ENCODE peak calls at places on chromosomes 2 and 18, in ten cellular contexts. One of them, this sample, is unnamed.

GRCh38 chr2:224645722-224646121 is 60.6 kb upstream of the CUL3 start:
- DNase-seq in HCT116: no peak
- DNase-seq in transverse colon: peak
- DNase-seq in spleen: no peak
- DNase-seq in upper lobe of left lung: no peak
- DNase-seq in stomach: no peak
- DNase-seq in tibial nerve: no peak
- DNase-seq in HepG2: no peak
- DNase-seq in IMR-90: no peak
- DNase-seq in esophagus squamous epithelium: no peak
- DNase-seq in this sample: no peak

GRCh38 chr2:21032338-21033236 is 11.3 kb downstream of the APOB start:
- DNase-seq in HCT116: no peak
- DNase-seq in transverse colon: no peak
- DNase-seq in spleen: no peak
- DNase-seq in upper lobe of left lung: no peak
- DNase-seq in stomach: no peak
- DNase-seq in tibial nerve: no peak
- DNase-seq in HepG2: no peak
- DNase-seq in IMR-90: no peak
- DNase-seq in esophagus squamous epithelium: no peak
- DNase-seq in this sample: no peak

GRCh38 chr2:10284108-10284870 is 18.4 kb upstream of the HPCAL1 start:
- DNase-seq in HCT116: no peak
- DNase-seq in transverse colon: no peak
- DNase-seq in spleen: peak
- DNase-seq in upper lobe of left lung: no peak
- DNase-seq in stomach: no peak
- DNase-seq in tibial nerve: no peak
- DNase-seq in HepG2: no peak
- DNase-seq in IMR-90: no peak
- DNase-seq in esophagus squamous epithelium: no peak
- DNase-seq in this sample: no peak

GRCh38 chr2:167943877-167944276 is 303.5 kb downstream of the STK39 start:
- DNase-seq in HCT116: no peak
- DNase-seq in transverse colon: no peak
- DNase-seq in spleen: no peak
- DNase-seq in upper lobe of left lung: no peak
- DNase-seq in stomach: no peak
- DNase-seq in tibial nerve: no peak
- DNase-seq in HepG2: no peak
- DNase-seq in IMR-90: peak
- DNase-seq in esophagus squamous epithelium: no peak
- DNase-seq in this sample: no peak

GRCh38 chr2:230254152-230254881 is 28.8 kb downstream of the SP140 start:
- DNase-seq in HCT116: no peak
- DNase-seq in transverse colon: no peak
- DNase-seq in spleen: no peak
- DNase-seq in upper lobe of left lung: no peak
- DNase-seq in stomach: no peak
- DNase-seq in tibial nerve: no peak
- DNase-seq in HepG2: no peak
- DNase-seq in IMR-90: no peak
- DNase-seq in esophagus squamous epithelium: no peak
- DNase-seq in this sample: no peak

GRCh38 chr2:35297403-35297802 is 1058.2 kb upstream of the CRIM1 start:
- DNase-seq in HCT116: no peak
- DNase-seq in transverse colon: no peak
- DNase-seq in spleen: no peak
- DNase-seq in upper lobe of left lung: no peak
- DNase-seq in stomach: no peak
- DNase-seq in tibial nerve: no peak
- DNase-seq in HepG2: no peak
- DNase-seq in IMR-90: no peak
- DNase-seq in esophagus squamous epithelium: no peak
- DNase-seq in this sample: no peak

GRCh38 chr2:16316456-16317210 is 349.0 kb downstream of the CYRIA start:
- DNase-seq in HCT116: no peak
- DNase-seq in transverse colon: no peak
- DNase-seq in spleen: no peak
- DNase-seq in upper lobe of left lung: no peak
- DNase-seq in stomach: no peak
- DNase-seq in tibial nerve: no peak
- DNase-seq in HepG2: no peak
- DNase-seq in IMR-90: no peak
- DNase-seq in esophagus squamous epithelium: no peak
- DNase-seq in this sample: no peak

GRCh38 chr2:110866036-110866435 is 133.7 kb downstream of the ACOXL start:
- DNase-seq in HCT116: no peak
- DNase-seq in transverse colon: no peak
- DNase-seq in spleen: no peak
- DNase-seq in upper lobe of left lung: no peak
- DNase-seq in stomach: no peak
- DNase-seq in tibial nerve: no peak
- DNase-seq in HepG2: no peak
- DNase-seq in IMR-90: no peak
- DNase-seq in esophagus squamous epithelium: no peak
- DNase-seq in this sample: no peak

GRCh38 chr18:29191263-29191662 is 1014.3 kb upstream of the CDH2 start:
- DNase-seq in HCT116: no peak
- DNase-seq in transverse colon: no peak
- DNase-seq in spleen: no peak
- DNase-seq in upper lobe of left lung: no peak
- DNase-seq in stomach: no peak
- DNase-seq in tibial nerve: no peak
- DNase-seq in HepG2: peak
- DNase-seq in IMR-90: peak
- DNase-seq in esophagus squamous epithelium: no peak
- DNase-seq in this sample: no peak

GRCh38 chr2:73208258-73208657 is 5.8 kb upstream of the SMYD5 start:
- DNase-seq in HCT116: no peak
- DNase-seq in transverse colon: no peak
- DNase-seq in spleen: no peak
- DNase-seq in upper lobe of left lung: no peak
- DNase-seq in stomach: no peak
- DNase-seq in tibial nerve: no peak
- DNase-seq in HepG2: no peak
- DNase-seq in IMR-90: no peak
- DNase-seq in esophagus squamous epithelium: no peak
- DNase-seq in this sample: no peak

GRCh38 chr2:73212098-73212447 is 2.0 kb upstream of the SMYD5 start:
- DNase-seq in HCT116: no peak
- DNase-seq in transverse colon: no peak
- DNase-seq in spleen: no peak
- DNase-seq in upper lobe of left lung: no peak
- DNase-seq in stomach: no peak
- DNase-seq in tibial nerve: no peak
- DNase-seq in HepG2: no peak
- DNase-seq in IMR-90: no peak
- DNase-seq in esophagus squamous epithelium: no peak
- DNase-seq in this sample: no peak

GRCh38 chr2:73210019-73210418 is 4.0 kb upstream of the SMYD5 start:
- DNase-seq in HCT116: no peak
- DNase-seq in transverse colon: no peak
- DNase-seq in spleen: no peak
- DNase-seq in upper lobe of left lung: no peak
- DNase-seq in stomach: no peak
- DNase-seq in tibial nerve: no peak
- DNase-seq in HepG2: no peak
- DNase-seq in IMR-90: no peak
- DNase-seq in esophagus squamous epithelium: no peak
- DNase-seq in this sample: no peak

GRCh38 chr2:73212448-73213176 is 1.4 kb upstream of the SMYD5 start:
- DNase-seq in HCT116: no peak
- DNase-seq in transverse colon: peak
- DNase-seq in spleen: peak
- DNase-seq in upper lobe of left lung: peak
- DNase-seq in stomach: peak
- DNase-seq in tibial nerve: peak
- DNase-seq in HepG2: peak
- DNase-seq in IMR-90: peak
- DNase-seq in esophagus squamous epithelium: peak
- DNase-seq in this sample: peak

DNA sequence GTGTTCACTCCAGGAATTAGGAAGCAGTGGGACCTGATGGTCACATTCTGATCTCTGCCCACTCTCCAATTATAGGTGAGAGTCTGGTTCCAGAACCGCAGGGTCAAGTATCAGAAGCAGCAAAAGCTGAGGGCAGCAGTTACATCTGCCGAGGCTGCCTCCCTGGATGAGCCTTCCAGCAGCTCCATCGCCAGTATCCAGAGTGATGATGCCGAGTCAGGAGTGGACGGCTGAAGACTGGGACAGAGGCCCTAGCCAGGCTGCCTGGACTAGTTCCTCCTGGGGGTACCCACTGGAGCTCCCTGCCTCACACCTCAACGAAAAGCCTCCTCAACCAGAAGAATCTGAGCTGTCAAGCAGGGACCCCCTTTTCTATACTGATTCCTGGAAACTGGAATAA is 3.3 kb upstream of the SMYD5 start:
- DNase-seq in HCT116: no peak
- DNase-seq in transverse colon: no peak
- DNase-seq in spleen: peak
- DNase-seq in upper lobe of left lung: no peak
- DNase-seq in stomach: no peak
- DNase-seq in tibial nerve: no peak
- DNase-seq in HepG2: no peak
- DNase-seq in IMR-90: no peak
- DNase-seq in esophagus squamous epithelium: no peak
- DNase-seq in this sample: no peak
- TF ChIP-seq POLR2A in HCT116: no peak
- TF ChIP-seq POLR2A in transverse colon: no peak
- TF ChIP-seq POLR2A in spleen: no peak
- TF ChIP-seq POLR2A in upper lobe of left lung: no peak
- TF ChIP-seq POLR2A in stomach: no peak
- TF ChIP-seq POLR2A in tibial nerve: no peak
- TF ChIP-seq POLR2A in HepG2: no peak
- TF ChIP-seq POLR2A in IMR-90: no peak
- TF ChIP-seq POLR2A in esophagus squamous epithelium: no peak
- TF ChIP-seq POLR2A in this sample: no peak

GRCh38 chr2:52542297-52542696 is 1225.3 kb upstream of the CHAC2 start:
- DNase-seq in HCT116: no peak
- DNase-seq in transverse colon: no peak
- DNase-seq in spleen: no peak
- DNase-seq in upper lobe of left lung: no peak
- DNase-seq in stomach: no peak
- DNase-seq in tibial nerve: no peak
- DNase-seq in HepG2: no peak
- DNase-seq in IMR-90: no peak
- DNase-seq in esophagus squamous epithelium: no peak
- DNase-seq in this sample: no peak
- TF ChIP-seq CTCF in HCT116: no peak
- TF ChIP-seq CTCF in transverse colon: no peak
- TF ChIP-seq CTCF in spleen: no peak
- TF ChIP-seq CTCF in upper lobe of left lung: no peak
- TF ChIP-seq CTCF in stomach: no peak
- TF ChIP-seq CTCF in tibial nerve: no peak
- TF ChIP-seq CTCF in HepG2: no peak
- TF ChIP-seq CTCF in IMR-90: no peak
- TF ChIP-seq CTCF in esophagus squamous epithelium: no peak
- TF ChIP-seq CTCF in this sample: no peak

GRCh38 chr2:182584462-182584861 is 131.6 kb upstream of the DNAJC10 start:
- DNase-seq in HCT116: no peak
- DNase-seq in transverse colon: no peak
- DNase-seq in spleen: no peak
- DNase-seq in upper lobe of left lung: no peak
- DNase-seq in stomach: no peak
- DNase-seq in tibial nerve: no peak
- DNase-seq in HepG2: no peak
- DNase-seq in IMR-90: no peak
- DNase-seq in esophagus squamous epithelium: no peak
- DNase-seq in this sample: no peak
- H3K27ac ChIP-seq in HCT116: no peak
- H3K27ac ChIP-seq in transverse colon: no peak
- H3K27ac ChIP-seq in spleen: no peak
- H3K27ac ChIP-seq in upper lobe of left lung: no peak
- H3K27ac ChIP-seq in stomach: no peak
- H3K27ac ChIP-seq in tibial nerve: no peak
- H3K27ac ChIP-seq in HepG2: no peak
- H3K27ac ChIP-seq in IMR-90: no peak
- H3K27ac ChIP-seq in esophagus squamous epithelium: no peak
- H3K27ac ChIP-seq in this sample: no peak

GRCh38 chr2:73893764-73894474 is 1.1 kb downstream of the ACTG2 start:
- DNase-seq in HCT116: no peak
- DNase-seq in transverse colon: no peak
- DNase-seq in spleen: no peak
- DNase-seq in upper lobe of left lung: no peak
- DNase-seq in stomach: no peak
- DNase-seq in tibial nerve: no peak
- DNase-seq in HepG2: no peak
- DNase-seq in IMR-90: no peak
- DNase-seq in esophagus squamous epithelium: no peak
- DNase-seq in this sample: no peak

GRCh38 chr2:73894475-73894850 is 1.7 kb downstream of the ACTG2 start:
- DNase-seq in HCT116: no peak
- DNase-seq in transverse colon: no peak
- DNase-seq in spleen: no peak
- DNase-seq in upper lobe of left lung: no peak
- DNase-seq in stomach: no peak
- DNase-seq in tibial nerve: no peak
- DNase-seq in HepG2: no peak
- DNase-seq in IMR-90: no peak
- DNase-seq in esophagus squamous epithelium: no peak
- DNase-seq in this sample: no peak

GRCh38 chr2:73891276-73891901 is 1.4 kb upstream of the ACTG2 start:
- DNase-seq in HCT116: no peak
- DNase-seq in transverse colon: no peak
- DNase-seq in spleen: no peak
- DNase-seq in upper lobe of left lung: no peak
- DNase-seq in stomach: no peak
- DNase-seq in tibial nerve: no peak
- DNase-seq in HepG2: no peak
- DNase-seq in IMR-90: no peak
- DNase-seq in esophagus squamous epithelium: no peak
- DNase-seq in this sample: no peak

GRCh38 chr2:73894877-73895276 is 2.1 kb downstream of the ACTG2 start:
- DNase-seq in HCT116: no peak
- DNase-seq in transverse colon: no peak
- DNase-seq in spleen: no peak
- DNase-seq in upper lobe of left lung: no peak
- DNase-seq in stomach: no peak
- DNase-seq in tibial nerve: no peak
- DNase-seq in HepG2: no peak
- DNase-seq in IMR-90: no peak
- DNase-seq in esophagus squamous epithelium: no peak
- DNase-seq in this sample: no peak

DNA sequence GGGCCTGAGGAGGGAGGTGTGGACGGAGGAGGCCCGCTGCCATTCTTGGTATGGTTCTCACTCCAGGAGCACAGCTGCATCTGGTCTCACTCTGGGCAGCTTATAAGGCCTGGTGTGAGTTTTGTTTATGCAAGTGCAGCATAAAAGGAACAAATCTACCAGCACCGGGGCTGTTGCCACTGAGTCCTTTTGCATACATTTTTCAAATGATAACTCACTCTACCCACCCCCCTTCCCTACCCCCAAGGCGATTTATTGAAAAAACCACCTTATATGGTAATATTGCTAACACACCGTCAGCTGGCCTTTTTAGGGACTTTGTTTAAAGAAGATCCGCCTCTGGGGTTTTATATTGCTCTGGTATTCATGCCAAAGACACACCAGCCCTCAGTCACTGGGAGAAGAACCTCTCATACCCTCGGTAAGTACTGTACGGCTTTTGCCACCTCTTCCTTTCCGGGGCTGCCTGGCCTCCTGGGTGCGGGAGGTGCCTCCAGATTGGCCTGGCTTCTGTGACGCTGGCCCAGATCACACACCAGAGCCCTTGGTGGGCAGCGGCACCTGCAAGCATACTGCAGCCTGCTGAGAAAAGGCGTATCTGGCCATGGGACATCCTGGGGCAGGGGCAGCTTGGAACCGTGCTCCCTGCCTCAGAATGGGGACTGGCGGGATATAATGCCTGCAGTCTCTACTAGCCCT is at the start of gene ACTG2:
- DNase-seq in HCT116: no peak
- DNase-seq in transverse colon: peak
- DNase-seq in spleen: no peak
- DNase-seq in upper lobe of left lung: no peak
- DNase-seq in stomach: no peak
- DNase-seq in tibial nerve: no peak
- DNase-seq in HepG2: no peak
- DNase-seq in IMR-90: peak
- DNase-seq in esophagus squamous epithelium: no peak
- DNase-seq in this sample: no peak
- TF ChIP-seq POLR2A in HCT116: no peak
- TF ChIP-seq POLR2A in transverse colon: peak
- TF ChIP-seq POLR2A in spleen: no peak
- TF ChIP-seq POLR2A in upper lobe of left lung: no peak
- TF ChIP-seq POLR2A in stomach: peak
- TF ChIP-seq POLR2A in tibial nerve: no peak
- TF ChIP-seq POLR2A in HepG2: no peak
- TF ChIP-seq POLR2A in IMR-90: peak
- TF ChIP-seq POLR2A in esophagus squamous epithelium: no peak
- TF ChIP-seq POLR2A in this sample: no peak

This sample was measured in body of pancreas.